ENCODE peak calls at places on chromosome 3, in five cellular contexts. V is fibroblast of lung, O is left ventricle myocardium inferior, D is substantia nigra, S is small intestine. I is an unnamed sample.

GRCh38 chr3:31533169-31533870 is 595 bp downstream of the STT3B start:
- DNase-seq in V (peak; percentile 25), O (peak; percentile 52), D (peak; percentile 73), S (peak; percentile 42), I (peak; percentile 33)

GRCh38 chr3:178350763-178351162 is 185.5 kb upstream of the KCNMB2 start:
- DNase-seq in V (no peak), O (no peak), D (no peak), S (no peak), I (no peak)

GRCh38 chr3:39639344-39640236 is 169.8 kb upstream of the MYRIP start:
- DNase-seq in V (peak; percentile 98), O (no peak), D (peak; percentile 0), S (peak; percentile 13), I (peak; percentile 89)

GRCh38 chr3:154970796-154971195 is 109.3 kb upstream of the MME start:
- DNase-seq in V (peak; percentile 42), O (no peak), D (no peak), S (no peak), I (peak; percentile 54)

GRCh38 chr3:149005424-149005823 is 14.1 kb downstream of the GYG1 start:
- DNase-seq in V (peak; percentile 62), O (no peak), D (no peak), S (no peak), I (no peak)

GRCh38 chr3:78029775-78030174 is 989.9 kb downstream of the ROBO2 start:
- DNase-seq in V (no peak), O (no peak), D (no peak), S (no peak), I (no peak)

GRCh38 chr3:76177650-76178049 is 392.3 kb upstream of the ZNF717 start:
- DNase-seq in V (no peak), O (no peak), D (no peak), S (no peak), I (no peak)

GRCh38 chr3:112699436-112699978 is 58.6 kb upstream of the CCDC80 start:
- DNase-seq in V (peak; percentile 87), O (no peak), D (no peak), S (no peak), I (no peak)

GRCh38 chr3:35659808-35660207 is 20.5 kb downstream of the ARPP21 start:
- DNase-seq in V (no peak), O (no peak), D (no peak), S (peak; percentile 42), I (no peak)

GRCh38 chr3:100289339-100289738 is 28.5 kb downstream of the TBC1D23 start:
- DNase-seq in V (peak; percentile 18), O (no peak), D (no peak), S (no peak), I (no peak)

GRCh38 chr3:155007729-155008128 is 72.4 kb upstream of the MME start:
- DNase-seq in V (no peak), O (no peak), D (no peak), S (no peak), I (no peak)

GRCh38 chr3:60970850-60971249 is 280.4 kb downstream of the FHIT start:
- DNase-seq in V (no peak), O (no peak), D (no peak), S (no peak), I (no peak)

GRCh38 chr3:171883257-171883892 is 40.2 kb downstream of the TMEM212 start:
- DNase-seq in V (no peak), O (no peak), D (no peak), S (no peak), I (no peak)

GRCh38 chr3:150972379-150972985 is at the start of gene CLRN1:
- DNase-seq in V (peak; percentile 6), O (no peak), D (no peak), S (peak; percentile 75), I (no peak)

GRCh38 chr3:137770066-137770805 is 6.1 kb downstream of the SOX14 start:
- DNase-seq in V (no peak), O (no peak), D (no peak), S (no peak), I (no peak)

GRCh38 chr3:27044926-27045481 is 324.2 kb downstream of the NEK10 start:
- DNase-seq in V (no peak), O (no peak), D (no peak), S (no peak), I (no peak)

GRCh38 chr3:15859507-15860013 is 61.8 kb upstream of the ANKRD28 start:
- DNase-seq in V (peak; percentile 80), O (peak; percentile 82), D (peak; percentile 83), S (peak; percentile 87), I (peak; percentile 72)
- H3K27ac ChIP-seq in V (peak overlapping the region; percentile 57), O (peak overlapping the region; percentile 81), D (peak overlapping the region; percentile 68), S (peak overlapping the region; percentile 85), I (peak overlapping the region; percentile 87)

GRCh38 chr3:153080778-153081240 is 81.2 kb upstream of the RAP2B start:
- DNase-seq in V (no peak), O (no peak), D (no peak), S (no peak), I (no peak)
- H3K27ac ChIP-seq in V (no peak overlapping the region), O (no peak overlapping the region), D (no peak overlapping the region), S (no peak overlapping the region), I (no peak overlapping the region)

GRCh38 chr3:13123765-13124164 is 50.5 kb upstream of the IQSEC1 start:
- DNase-seq in V (no peak), O (no peak), D (no peak), S (no peak), I (no peak)

GRCh38 chr3:13122101-13123055 is 49.1 kb upstream of the IQSEC1 start:
- DNase-seq in V (no peak), O (no peak), D (no peak), S (no peak), I (no peak)

GRCh38 chr3:13123266-13123665 is 50.0 kb upstream of the IQSEC1 start:
- DNase-seq in V (no peak), O (no peak), D (no peak), S (no peak), I (no peak)

GRCh38 chr3:13125092-13126015 is 52.1 kb upstream of the IQSEC1 start:
- DNase-seq in V (no peak), O (no peak), D (no peak), S (no peak), I (no peak)

DNA sequence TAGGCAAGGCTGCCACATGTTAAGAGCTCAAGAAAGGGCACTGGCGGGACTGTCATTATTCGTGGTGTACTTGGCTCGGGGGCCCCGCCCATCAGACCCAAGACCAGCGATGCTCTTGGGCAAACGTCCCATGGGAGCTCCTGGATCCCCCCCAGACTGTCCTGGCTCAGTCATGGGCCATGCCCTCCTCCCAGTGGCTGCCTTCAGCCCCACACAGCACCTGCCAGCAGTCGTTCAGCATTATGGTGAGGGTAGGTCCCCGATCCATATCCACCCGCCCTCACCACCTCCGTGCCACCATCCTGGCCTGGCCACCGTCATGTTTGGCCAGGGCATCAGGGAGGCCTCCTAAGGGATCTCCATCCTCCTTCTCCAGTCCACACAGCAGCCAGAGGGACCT is 51.4 kb upstream of the IQSEC1 start:
- DNase-seq in V (no peak), O (no peak), D (no peak), S (no peak), I (no peak)
- H3K27ac ChIP-seq in V (no peak overlapping the region), O (no peak overlapping the region), D (no peak overlapping the region), S (no peak overlapping the region), I (no peak overlapping the region)

DNA sequence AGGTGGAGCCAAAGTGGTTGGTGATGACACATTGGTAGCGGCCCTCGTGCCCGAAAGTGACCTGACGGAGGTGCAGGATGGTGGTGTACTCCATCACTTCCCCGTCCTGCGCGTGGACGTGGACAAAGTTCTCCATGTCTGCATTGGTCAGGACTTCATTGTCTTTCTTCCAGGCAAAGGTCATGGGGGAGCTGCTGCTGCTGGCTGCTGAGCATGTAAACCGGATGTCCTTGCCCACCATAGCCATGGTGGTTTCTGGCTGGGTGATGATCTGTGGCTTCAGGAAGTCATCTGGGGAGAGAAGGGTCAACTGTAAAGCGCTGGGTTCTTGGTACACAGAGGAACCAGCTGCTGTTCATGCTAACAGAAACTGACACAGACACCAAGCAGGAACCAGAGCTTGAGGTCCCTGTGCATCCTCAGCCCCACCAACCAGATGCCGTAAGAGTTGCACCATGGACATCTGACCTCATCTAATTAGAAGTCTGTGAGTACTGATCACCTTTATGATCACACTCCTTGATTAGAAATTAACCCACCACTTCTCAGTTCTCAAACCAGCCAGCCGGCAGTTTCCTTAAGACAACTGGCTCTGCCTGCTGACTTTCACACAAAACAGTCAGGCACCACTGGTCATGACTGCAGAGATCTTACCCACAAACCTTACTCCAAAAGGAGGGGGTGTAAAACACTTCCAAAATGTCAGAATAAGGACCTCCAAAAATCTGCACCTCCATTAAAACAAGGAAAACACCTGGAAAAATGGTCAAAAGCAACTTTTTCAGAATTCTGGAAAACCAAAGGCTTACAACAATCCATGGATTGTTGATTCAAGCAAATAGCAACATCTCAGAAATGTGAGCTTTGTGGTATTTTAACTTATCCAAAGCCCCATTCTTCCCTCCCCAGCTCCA is 114.6 kb downstream of the LRIG1 start:
- DNase-seq in V (no peak), O (no peak), D (no peak), S (no peak), I (no peak)
- H3K27ac ChIP-seq in V (no peak overlapping the region), O (no peak overlapping the region), D (peak overlapping the region; percentile 74), S (no peak overlapping the region), I (no peak overlapping the region)

GRCh38 chr3:13332740-13333139 is 87.4 kb downstream of the NUP210 start:
- DNase-seq in V (no peak), O (no peak), D (no peak), S (no peak), I (no peak)

GRCh38 chr3:13332158-13332557 is 88.0 kb downstream of the NUP210 start:
- DNase-seq in V (no peak), O (no peak), D (no peak), S (peak; percentile 11), I (peak; percentile 3)

GRCh38 chr3:13335503-13335902 is 84.6 kb downstream of the NUP210 start:
- DNase-seq in V (no peak), O (no peak), D (no peak), S (no peak), I (no peak)

GRCh38 chr3:13335062-13335461 is 85.1 kb downstream of the NUP210 start:
- DNase-seq in V (no peak), O (no peak), D (no peak), S (no peak), I (no peak)

DNA sequence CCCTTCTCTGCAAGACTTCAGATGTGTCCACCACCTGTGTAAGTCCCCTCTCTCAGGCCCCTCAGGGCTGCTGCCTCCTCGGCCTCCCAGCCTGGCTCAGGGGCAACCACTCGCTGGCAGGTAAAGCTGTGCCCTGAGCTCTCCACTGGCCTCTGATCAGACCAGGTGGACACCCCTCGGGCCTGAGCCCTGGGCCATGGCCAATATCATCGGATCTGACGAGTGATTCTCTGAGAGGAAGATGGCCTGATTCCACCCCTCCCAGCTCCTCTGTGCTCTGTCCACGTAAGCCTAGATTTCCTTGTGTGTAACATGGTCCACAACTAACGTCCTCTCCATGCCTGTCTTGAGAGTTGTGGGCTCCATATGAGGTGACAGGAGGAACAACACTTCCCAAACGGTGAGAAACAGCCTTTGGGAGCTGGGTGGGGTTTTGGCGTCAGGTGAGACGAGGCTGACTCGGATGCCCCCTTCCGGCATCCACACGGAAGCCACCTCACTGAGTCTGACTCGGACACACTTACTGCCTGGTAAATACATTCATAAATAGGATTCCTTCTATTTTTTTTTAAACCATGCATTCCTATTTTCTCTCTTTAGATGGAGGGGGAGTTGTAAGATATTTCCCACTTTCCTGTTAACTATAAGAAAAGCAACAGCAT is 86.8 kb downstream of the NUP210 start:
- DNase-seq in V (no peak), O (no peak), D (no peak), S (no peak), I (no peak)
- H3K27ac ChIP-seq in V (no peak overlapping the region), O (no peak overlapping the region), D (no peak overlapping the region), S (peak overlapping the region; percentile 52), I (no peak overlapping the region)

GRCh38 chr3:15295506-15295905 is 36.9 kb downstream of the SH3BP5 start:
- DNase-seq in V (peak; percentile 96), O (no peak), D (no peak), S (no peak), I (no peak)
- H3K27ac ChIP-seq in V (no peak overlapping the region), O (peak overlapping the region; percentile 75), D (no peak overlapping the region), S (peak overlapping the region; percentile 80), I (no peak overlapping the region)

GRCh38 chr3:127774647-127775046 is 47.7 kb downstream of the MGLL start:
- DNase-seq in V (no peak), O (no peak), D (no peak), S (no peak), I (no peak)
- H3K27ac ChIP-seq in V (peak overlapping the region; percentile 88), O (peak overlapping the region; percentile 77), D (no peak overlapping the region), S (no peak overlapping the region), I (no peak overlapping the region)